ENCODE peak calls at places on chromosomes 5 and 9, in seven cellular contexts. One of them, this sample, is unnamed.

GRCh38 chr5:67211926-67212325 is 15.3 kb upstream of the CD180 start:
- DNase-seq in NT2/D1: no peak
- DNase-seq in astrocyte of the cerebellum: no peak
- DNase-seq in NCI-H510A: no peak
- DNase-seq in activated CD4-positive, alpha-beta T cell treated with anti-CD3 and anti-CD28 coated beads, Interleukin-2, amount 50 U/mL, for 1 hour: no peak
- DNase-seq in HL-60: no peak
- DNase-seq in activated T-cell treated with anti-CD3 and anti-CD28 coated beads for 1 hour: no peak
- DNase-seq in this sample: no peak

GRCh38 chr5:143605403-143606005 is 202.0 kb upstream of the NR3C1 start:
- DNase-seq in activated CD4-positive, alpha-beta T cell treated with anti-CD3 and anti-CD28 coated beads, Interleukin-2, amount 50 U/mL, for 1 hour: no peak
- DNase-seq in activated T-cell treated with anti-CD3 and anti-CD28 coated beads for 1 hour: no peak
- DNase-seq in NCI-H510A: no peak
- DNase-seq in NT2/D1: no peak
- DNase-seq in HL-60: peak
- DNase-seq in astrocyte of the cerebellum: no peak
- DNase-seq in this sample: peak

GRCh38 chr5:116733995-116734716 is 159.5 kb upstream of the SEMA6A start:
- DNase-seq in activated T-cell treated with anti-CD3 and anti-CD28 coated beads for 1 hour: no peak
- DNase-seq in NT2/D1: peak
- DNase-seq in HL-60: no peak
- DNase-seq in NCI-H510A: no peak
- DNase-seq in activated CD4-positive, alpha-beta T cell treated with anti-CD3 and anti-CD28 coated beads, Interleukin-2, amount 50 U/mL, for 1 hour: no peak
- DNase-seq in astrocyte of the cerebellum: no peak
- DNase-seq in this sample: no peak

GRCh38 chr9:126489604-126490593 is 123.8 kb upstream of the LMX1B start:
- DNase-seq in NT2/D1: no peak
- DNase-seq in NCI-H510A: no peak
- DNase-seq in HL-60: peak
- DNase-seq in activated CD4-positive, alpha-beta T cell treated with anti-CD3 and anti-CD28 coated beads, Interleukin-2, amount 50 U/mL, for 1 hour: no peak
- DNase-seq in astrocyte of the cerebellum: no peak
- DNase-seq in activated T-cell treated with anti-CD3 and anti-CD28 coated beads for 1 hour: no peak
- DNase-seq in this sample: no peak

GRCh38 chr5:66717455-66718373 is 121.5 kb downstream of the MAST4 start:
- DNase-seq in activated T-cell treated with anti-CD3 and anti-CD28 coated beads for 1 hour: no peak
- DNase-seq in activated CD4-positive, alpha-beta T cell treated with anti-CD3 and anti-CD28 coated beads, Interleukin-2, amount 50 U/mL, for 1 hour: no peak
- DNase-seq in NCI-H510A: no peak
- DNase-seq in HL-60: no peak
- DNase-seq in NT2/D1: no peak
- DNase-seq in astrocyte of the cerebellum: no peak
- DNase-seq in this sample: no peak

GRCh38 chr5:31347558-31347905 is 154.0 kb downstream of the CDH6 start:
- DNase-seq in NT2/D1: no peak
- DNase-seq in activated T-cell treated with anti-CD3 and anti-CD28 coated beads for 1 hour: no peak
- DNase-seq in activated CD4-positive, alpha-beta T cell treated with anti-CD3 and anti-CD28 coated beads, Interleukin-2, amount 50 U/mL, for 1 hour: no peak
- DNase-seq in astrocyte of the cerebellum: no peak
- DNase-seq in NCI-H510A: no peak
- DNase-seq in HL-60: no peak
- DNase-seq in this sample: no peak

GRCh38 chr5:14744296-14745187 is 80.0 kb downstream of the OTULIN start:
- DNase-seq in NCI-H510A: no peak
- DNase-seq in NT2/D1: no peak
- DNase-seq in astrocyte of the cerebellum: no peak
- DNase-seq in activated CD4-positive, alpha-beta T cell treated with anti-CD3 and anti-CD28 coated beads, Interleukin-2, amount 50 U/mL, for 1 hour: no peak
- DNase-seq in HL-60: no peak
- DNase-seq in activated T-cell treated with anti-CD3 and anti-CD28 coated beads for 1 hour: no peak
- DNase-seq in this sample: peak

GRCh38 chr5:74686962-74687751 is 2.1 kb downstream of the HEXB start:
- DNase-seq in activated CD4-positive, alpha-beta T cell treated with anti-CD3 and anti-CD28 coated beads, Interleukin-2, amount 50 U/mL, for 1 hour: no peak
- DNase-seq in astrocyte of the cerebellum: no peak
- DNase-seq in NCI-H510A: no peak
- DNase-seq in activated T-cell treated with anti-CD3 and anti-CD28 coated beads for 1 hour: no peak
- DNase-seq in HL-60: no peak
- DNase-seq in NT2/D1: no peak
- DNase-seq in this sample: no peak

GRCh38 chr5:108101105-108101504 is 280.8 kb downstream of the FBXL17 start:
- DNase-seq in NT2/D1: no peak
- DNase-seq in HL-60: no peak
- DNase-seq in activated CD4-positive, alpha-beta T cell treated with anti-CD3 and anti-CD28 coated beads, Interleukin-2, amount 50 U/mL, for 1 hour: no peak
- DNase-seq in astrocyte of the cerebellum: no peak
- DNase-seq in activated T-cell treated with anti-CD3 and anti-CD28 coated beads for 1 hour: no peak
- DNase-seq in NCI-H510A: no peak
- DNase-seq in this sample: no peak

GRCh38 chr9:33263131-33263935 is 1.2 kb downstream of the BAG1 start:
- DNase-seq in activated T-cell treated with anti-CD3 and anti-CD28 coated beads for 1 hour: no peak
- DNase-seq in NT2/D1: no peak
- DNase-seq in HL-60: peak
- DNase-seq in NCI-H510A: no peak
- DNase-seq in astrocyte of the cerebellum: no peak
- DNase-seq in activated CD4-positive, alpha-beta T cell treated with anti-CD3 and anti-CD28 coated beads, Interleukin-2, amount 50 U/mL, for 1 hour: no peak
- DNase-seq in this sample: peak

GRCh38 chr9:10252174-10252573 is 360.6 kb downstream of the PTPRD start:
- DNase-seq in HL-60: no peak
- DNase-seq in activated CD4-positive, alpha-beta T cell treated with anti-CD3 and anti-CD28 coated beads, Interleukin-2, amount 50 U/mL, for 1 hour: no peak
- DNase-seq in NCI-H510A: no peak
- DNase-seq in astrocyte of the cerebellum: no peak
- DNase-seq in activated T-cell treated with anti-CD3 and anti-CD28 coated beads for 1 hour: no peak
- DNase-seq in NT2/D1: no peak
- DNase-seq in this sample: no peak

GRCh38 chr5:1324719-1325190 is 20.1 kb downstream of the CLPTM1L start:
- DNase-seq in NT2/D1: no peak
- DNase-seq in activated T-cell treated with anti-CD3 and anti-CD28 coated beads for 1 hour: no peak
- DNase-seq in astrocyte of the cerebellum: no peak
- DNase-seq in activated CD4-positive, alpha-beta T cell treated with anti-CD3 and anti-CD28 coated beads, Interleukin-2, amount 50 U/mL, for 1 hour: no peak
- DNase-seq in HL-60: no peak
- DNase-seq in NCI-H510A: no peak
- DNase-seq in this sample: no peak

GRCh38 chr5:10975915-10976314 is 214.9 kb upstream of the DAP start:
- DNase-seq in NCI-H510A: no peak
- DNase-seq in NT2/D1: no peak
- DNase-seq in HL-60: peak
- DNase-seq in activated T-cell treated with anti-CD3 and anti-CD28 coated beads for 1 hour: no peak
- DNase-seq in astrocyte of the cerebellum: peak
- DNase-seq in activated CD4-positive, alpha-beta T cell treated with anti-CD3 and anti-CD28 coated beads, Interleukin-2, amount 50 U/mL, for 1 hour: no peak
- DNase-seq in this sample: no peak

GRCh38 chr9:14209399-14209990 is 104.4 kb downstream of the NFIB start:
- DNase-seq in NCI-H510A: no peak
- DNase-seq in activated T-cell treated with anti-CD3 and anti-CD28 coated beads for 1 hour: no peak
- DNase-seq in activated CD4-positive, alpha-beta T cell treated with anti-CD3 and anti-CD28 coated beads, Interleukin-2, amount 50 U/mL, for 1 hour: no peak
- DNase-seq in NT2/D1: no peak
- DNase-seq in astrocyte of the cerebellum: peak
- DNase-seq in HL-60: no peak
- DNase-seq in this sample: no peak

GRCh38 chr5:6522337-6522736 is 73.7 kb downstream of the UBE2QL1 start:
- DNase-seq in NCI-H510A: no peak
- DNase-seq in activated T-cell treated with anti-CD3 and anti-CD28 coated beads for 1 hour: no peak
- DNase-seq in astrocyte of the cerebellum: no peak
- DNase-seq in HL-60: no peak
- DNase-seq in NT2/D1: no peak
- DNase-seq in activated CD4-positive, alpha-beta T cell treated with anti-CD3 and anti-CD28 coated beads, Interleukin-2, amount 50 U/mL, for 1 hour: no peak
- DNase-seq in this sample: no peak

GRCh38 chr5:176534640-176535039 is 2.6 kb downstream of the RNF44 start:
- DNase-seq in NT2/D1: no peak
- DNase-seq in activated T-cell treated with anti-CD3 and anti-CD28 coated beads for 1 hour: no peak
- DNase-seq in NCI-H510A: no peak
- DNase-seq in activated CD4-positive, alpha-beta T cell treated with anti-CD3 and anti-CD28 coated beads, Interleukin-2, amount 50 U/mL, for 1 hour: no peak
- DNase-seq in astrocyte of the cerebellum: no peak
- DNase-seq in HL-60: no peak
- DNase-seq in this sample: peak

GRCh38 chr5:96410013-96410412 is 23.0 kb downstream of the PCSK1 start:
- DNase-seq in activated T-cell treated with anti-CD3 and anti-CD28 coated beads for 1 hour: no peak
- DNase-seq in activated CD4-positive, alpha-beta T cell treated with anti-CD3 and anti-CD28 coated beads, Interleukin-2, amount 50 U/mL, for 1 hour: no peak
- DNase-seq in astrocyte of the cerebellum: no peak
- DNase-seq in HL-60: no peak
- DNase-seq in NT2/D1: no peak
- DNase-seq in NCI-H510A: no peak
- DNase-seq in this sample: no peak

GRCh38 chr5:124301850-124302249 is 444.6 kb downstream of the ZNF608 start:
- DNase-seq in HL-60: no peak
- DNase-seq in activated CD4-positive, alpha-beta T cell treated with anti-CD3 and anti-CD28 coated beads, Interleukin-2, amount 50 U/mL, for 1 hour: no peak
- DNase-seq in NCI-H510A: no peak
- DNase-seq in astrocyte of the cerebellum: no peak
- DNase-seq in NT2/D1: no peak
- DNase-seq in activated T-cell treated with anti-CD3 and anti-CD28 coated beads for 1 hour: no peak
- DNase-seq in this sample: no peak

GRCh38 chr5:143208781-143209510 is 194.5 kb downstream of the NR3C1 start:
- DNase-seq in activated T-cell treated with anti-CD3 and anti-CD28 coated beads for 1 hour: no peak
- DNase-seq in NT2/D1: no peak
- DNase-seq in NCI-H510A: no peak
- DNase-seq in activated CD4-positive, alpha-beta T cell treated with anti-CD3 and anti-CD28 coated beads, Interleukin-2, amount 50 U/mL, for 1 hour: no peak
- DNase-seq in astrocyte of the cerebellum: no peak
- DNase-seq in HL-60: no peak
- DNase-seq in this sample: peak

GRCh38 chr9:131733601-131734061 is 6.2 kb downstream of the RAPGEF1 start:
- DNase-seq in activated CD4-positive, alpha-beta T cell treated with anti-CD3 and anti-CD28 coated beads, Interleukin-2, amount 50 U/mL, for 1 hour: peak
- DNase-seq in astrocyte of the cerebellum: peak
- DNase-seq in activated T-cell treated with anti-CD3 and anti-CD28 coated beads for 1 hour: no peak
- DNase-seq in NCI-H510A: no peak
- DNase-seq in HL-60: peak
- DNase-seq in NT2/D1: no peak
- DNase-seq in this sample: no peak

GRCh38 chr5:95669540-95669939 is 13.3 kb downstream of the SPATA9 start:
- DNase-seq in NT2/D1: no peak
- DNase-seq in astrocyte of the cerebellum: peak
- DNase-seq in activated CD4-positive, alpha-beta T cell treated with anti-CD3 and anti-CD28 coated beads, Interleukin-2, amount 50 U/mL, for 1 hour: no peak
- DNase-seq in NCI-H510A: no peak
- DNase-seq in activated T-cell treated with anti-CD3 and anti-CD28 coated beads for 1 hour: no peak
- DNase-seq in HL-60: no peak
- DNase-seq in this sample: no peak

GRCh38 chr5:101390317-101390908 is 487.3 kb upstream of the ST8SIA4 start:
- DNase-seq in HL-60: no peak
- DNase-seq in astrocyte of the cerebellum: peak
- DNase-seq in NT2/D1: peak
- DNase-seq in activated T-cell treated with anti-CD3 and anti-CD28 coated beads for 1 hour: no peak
- DNase-seq in NCI-H510A: peak
- DNase-seq in activated CD4-positive, alpha-beta T cell treated with anti-CD3 and anti-CD28 coated beads, Interleukin-2, amount 50 U/mL, for 1 hour: no peak
- DNase-seq in this sample: peak

GRCh38 chr9:136545065-136545965 is 533 bp downstream of the NOTCH1 start:
- DNase-seq in NT2/D1: no peak
- DNase-seq in astrocyte of the cerebellum: no peak
- DNase-seq in activated T-cell treated with anti-CD3 and anti-CD28 coated beads for 1 hour: peak
- DNase-seq in NCI-H510A: no peak
- DNase-seq in activated CD4-positive, alpha-beta T cell treated with anti-CD3 and anti-CD28 coated beads, Interleukin-2, amount 50 U/mL, for 1 hour: peak
- DNase-seq in HL-60: no peak
- DNase-seq in this sample: peak

GRCh38 chr5:157845894-157846598 is 12.9 kb downstream of the CLINT1 start:
- DNase-seq in astrocyte of the cerebellum: no peak
- DNase-seq in HL-60: no peak
- DNase-seq in NT2/D1: no peak
- DNase-seq in activated CD4-positive, alpha-beta T cell treated with anti-CD3 and anti-CD28 coated beads, Interleukin-2, amount 50 U/mL, for 1 hour: no peak
- DNase-seq in activated T-cell treated with anti-CD3 and anti-CD28 coated beads for 1 hour: no peak
- DNase-seq in NCI-H510A: no peak
- DNase-seq in this sample: no peak

GRCh38 chr5:150356575-150357284 is 767 bp upstream of the TCOF1 start:
- DNase-seq in astrocyte of the cerebellum: no peak
- DNase-seq in activated CD4-positive, alpha-beta T cell treated with anti-CD3 and anti-CD28 coated beads, Interleukin-2, amount 50 U/mL, for 1 hour: no peak
- DNase-seq in NT2/D1: no peak
- DNase-seq in activated T-cell treated with anti-CD3 and anti-CD28 coated beads for 1 hour: no peak
- DNase-seq in NCI-H510A: no peak
- DNase-seq in HL-60: no peak
- DNase-seq in this sample: no peak